ENCODE peak calls at places on chromosomes 4 and X, in eight cellular contexts. One of them, this sample, is unnamed.

GRCh38 chr4:143773998-143774898 is 73.8 kb upstream of the FREM3 start:
- DNase-seq in DND-41: peak
- DNase-seq in GM20000: peak
- DNase-seq in BE2C: peak
- DNase-seq in lung: peak
- DNase-seq in A549: peak
- DNase-seq in endothelial cell: peak
- DNase-seq in GM12865: peak
- DNase-seq in this sample: peak

GRCh38 chrX:47264507-47265173 is 31.8 kb downstream of the USP11 start:
- DNase-seq in DND-41: no peak
- DNase-seq in GM20000: no peak
- DNase-seq in BE2C: no peak
- DNase-seq in lung: no peak
- DNase-seq in A549: peak
- DNase-seq in endothelial cell: no peak
- DNase-seq in GM12865: no peak
- DNase-seq in this sample: no peak

GRCh38 chrX:133921764-133922389 is 63.5 kb downstream of the GPC3 start:
- DNase-seq in DND-41: peak
- DNase-seq in GM20000: peak
- DNase-seq in BE2C: peak
- DNase-seq in lung: peak
- DNase-seq in A549: peak
- DNase-seq in endothelial cell: peak
- DNase-seq in GM12865: peak
- DNase-seq in this sample: peak

GRCh38 chrX:153063315-153063714 is 7.0 kb downstream of the PNMA3 start:
- DNase-seq in DND-41: no peak
- DNase-seq in GM20000: no peak
- DNase-seq in BE2C: no peak
- DNase-seq in lung: no peak
- DNase-seq in A549: no peak
- DNase-seq in endothelial cell: no peak
- DNase-seq in GM12865: no peak
- DNase-seq in this sample: no peak

GRCh38 chr4:3479358-3480101 is 16.4 kb downstream of the DOK7 start:
- DNase-seq in DND-41: no peak
- DNase-seq in GM20000: no peak
- DNase-seq in BE2C: no peak
- DNase-seq in lung: no peak
- DNase-seq in A549: no peak
- DNase-seq in endothelial cell: no peak
- DNase-seq in GM12865: no peak
- DNase-seq in this sample: no peak

GRCh38 chr4:6379787-6380745 is 92.3 kb downstream of the PPP2R2C start:
- DNase-seq in DND-41: no peak
- DNase-seq in GM20000: no peak
- DNase-seq in BE2C: no peak
- DNase-seq in lung: no peak
- DNase-seq in A549: no peak
- DNase-seq in endothelial cell: no peak
- DNase-seq in GM12865: no peak
- DNase-seq in this sample: no peak

GRCh38 chr4:4575284-4576211 is 33.7 kb upstream of the STX18 start:
- DNase-seq in DND-41: no peak
- DNase-seq in GM20000: peak
- DNase-seq in BE2C: peak
- DNase-seq in lung: peak
- DNase-seq in A549: peak
- DNase-seq in endothelial cell: peak
- DNase-seq in GM12865: peak
- DNase-seq in this sample: peak

GRCh38 chr4:123593655-123594054 is 197.1 kb downstream of the SPRY1 start:
- DNase-seq in DND-41: no peak
- DNase-seq in GM20000: no peak
- DNase-seq in BE2C: no peak
- DNase-seq in lung: no peak
- DNase-seq in A549: no peak
- DNase-seq in endothelial cell: no peak
- DNase-seq in GM12865: no peak
- DNase-seq in this sample: no peak

GRCh38 chr4:13399257-13399656 is 84.9 kb downstream of the RAB28 start:
- DNase-seq in DND-41: no peak
- DNase-seq in GM20000: no peak
- DNase-seq in BE2C: no peak
- DNase-seq in lung: no peak
- DNase-seq in A549: no peak
- DNase-seq in endothelial cell: no peak
- DNase-seq in GM12865: no peak
- DNase-seq in this sample: no peak

GRCh38 chr4:94516067-94516466 is 64.3 kb downstream of the PDLIM5 start:
- DNase-seq in DND-41: no peak
- DNase-seq in GM20000: no peak
- DNase-seq in BE2C: no peak
- DNase-seq in lung: no peak
- DNase-seq in A549: peak
- DNase-seq in endothelial cell: no peak
- DNase-seq in GM12865: no peak
- DNase-seq in this sample: no peak

GRCh38 chrX:10579018-10579752 is 41.2 kb downstream of the MID1 start:
- DNase-seq in DND-41: no peak
- DNase-seq in GM20000: no peak
- DNase-seq in BE2C: no peak
- DNase-seq in lung: no peak
- DNase-seq in A549: peak
- DNase-seq in endothelial cell: no peak
- DNase-seq in GM12865: no peak
- DNase-seq in this sample: no peak

GRCh38 chrX:130174051-130174704 is 2.4 kb downstream of the RAB33A start:
- DNase-seq in DND-41: no peak
- DNase-seq in GM20000: no peak
- DNase-seq in BE2C: peak
- DNase-seq in lung: no peak
- DNase-seq in A549: no peak
- DNase-seq in endothelial cell: no peak
- DNase-seq in GM12865: no peak
- DNase-seq in this sample: no peak

GRCh38 chr4:13368262-13368661 is 115.9 kb downstream of the RAB28 start:
- DNase-seq in DND-41: no peak
- DNase-seq in GM20000: no peak
- DNase-seq in BE2C: no peak
- DNase-seq in lung: no peak
- DNase-seq in A549: peak
- DNase-seq in endothelial cell: no peak
- DNase-seq in GM12865: no peak
- DNase-seq in this sample: no peak

GRCh38 chr4:168771251-168771650 is 238.8 kb downstream of the CBR4 start:
- DNase-seq in DND-41: no peak
- DNase-seq in GM20000: no peak
- DNase-seq in BE2C: no peak
- DNase-seq in lung: no peak
- DNase-seq in A549: no peak
- DNase-seq in endothelial cell: no peak
- DNase-seq in GM12865: no peak
- DNase-seq in this sample: no peak

GRCh38 chr4:37216209-37216608 is 28.3 kb upstream of the NWD2 start:
- DNase-seq in DND-41: no peak
- DNase-seq in GM20000: no peak
- DNase-seq in BE2C: no peak
- DNase-seq in lung: no peak
- DNase-seq in A549: no peak
- DNase-seq in endothelial cell: no peak
- DNase-seq in GM12865: no peak
- DNase-seq in this sample: no peak

GRCh38 chrX:9252182-9252581 is 212.7 kb upstream of the TBL1X start:
- DNase-seq in DND-41: no peak
- DNase-seq in GM20000: no peak
- DNase-seq in BE2C: no peak
- DNase-seq in lung: no peak
- DNase-seq in A549: no peak
- DNase-seq in endothelial cell: no peak
- DNase-seq in GM12865: no peak
- DNase-seq in this sample: no peak

GRCh38 chrX:86039625-86040568 is 7.5 kb downstream of the CHM start:
- DNase-seq in DND-41: no peak
- DNase-seq in GM20000: no peak
- DNase-seq in BE2C: no peak
- DNase-seq in lung: no peak
- DNase-seq in A549: no peak
- DNase-seq in endothelial cell: no peak
- DNase-seq in GM12865: no peak
- DNase-seq in this sample: no peak

GRCh38 chrX:19670854-19671620 is 155.7 kb upstream of the MAP3K15 start:
- DNase-seq in DND-41: no peak
- DNase-seq in GM20000: no peak
- DNase-seq in BE2C: no peak
- DNase-seq in lung: no peak
- DNase-seq in A549: peak
- DNase-seq in endothelial cell: no peak
- DNase-seq in GM12865: no peak
- DNase-seq in this sample: no peak

GRCh38 chr4:179624768-179625181 is 2182.5 kb upstream of the AGA start:
- DNase-seq in DND-41: peak
- DNase-seq in GM20000: no peak
- DNase-seq in BE2C: peak
- DNase-seq in lung: no peak
- DNase-seq in A549: no peak
- DNase-seq in endothelial cell: no peak
- DNase-seq in GM12865: peak
- DNase-seq in this sample: no peak

GRCh38 chrX:18885317-18886004 is 98.5 kb downstream of the PHKA2 start:
- DNase-seq in DND-41: no peak
- DNase-seq in GM20000: peak
- DNase-seq in BE2C: no peak
- DNase-seq in lung: no peak
- DNase-seq in A549: no peak
- DNase-seq in endothelial cell: no peak
- DNase-seq in GM12865: peak
- DNase-seq in this sample: no peak

GRCh38 chr4:1523907-1524636 is 117.8 kb upstream of the NKX1-1 start:
- DNase-seq in DND-41: no peak
- DNase-seq in GM20000: no peak
- DNase-seq in BE2C: no peak
- DNase-seq in lung: no peak
- DNase-seq in A549: no peak
- DNase-seq in endothelial cell: no peak
- DNase-seq in GM12865: no peak
- DNase-seq in this sample: no peak

GRCh38 chr4:88646528-88647280 is 50.9 kb downstream of the NAP1L5 start:
- DNase-seq in DND-41: no peak
- DNase-seq in GM20000: no peak
- DNase-seq in BE2C: no peak
- DNase-seq in lung: no peak
- DNase-seq in A549: no peak
- DNase-seq in endothelial cell: no peak
- DNase-seq in GM12865: no peak
- DNase-seq in this sample: no peak

GRCh38 chrX:136067097-136067496 is 80.2 kb upstream of the FHL1 start:
- DNase-seq in DND-41: no peak
- DNase-seq in GM20000: no peak
- DNase-seq in BE2C: no peak
- DNase-seq in lung: no peak
- DNase-seq in A549: no peak
- DNase-seq in endothelial cell: no peak
- DNase-seq in GM12865: no peak
- DNase-seq in this sample: no peak

DNA sequence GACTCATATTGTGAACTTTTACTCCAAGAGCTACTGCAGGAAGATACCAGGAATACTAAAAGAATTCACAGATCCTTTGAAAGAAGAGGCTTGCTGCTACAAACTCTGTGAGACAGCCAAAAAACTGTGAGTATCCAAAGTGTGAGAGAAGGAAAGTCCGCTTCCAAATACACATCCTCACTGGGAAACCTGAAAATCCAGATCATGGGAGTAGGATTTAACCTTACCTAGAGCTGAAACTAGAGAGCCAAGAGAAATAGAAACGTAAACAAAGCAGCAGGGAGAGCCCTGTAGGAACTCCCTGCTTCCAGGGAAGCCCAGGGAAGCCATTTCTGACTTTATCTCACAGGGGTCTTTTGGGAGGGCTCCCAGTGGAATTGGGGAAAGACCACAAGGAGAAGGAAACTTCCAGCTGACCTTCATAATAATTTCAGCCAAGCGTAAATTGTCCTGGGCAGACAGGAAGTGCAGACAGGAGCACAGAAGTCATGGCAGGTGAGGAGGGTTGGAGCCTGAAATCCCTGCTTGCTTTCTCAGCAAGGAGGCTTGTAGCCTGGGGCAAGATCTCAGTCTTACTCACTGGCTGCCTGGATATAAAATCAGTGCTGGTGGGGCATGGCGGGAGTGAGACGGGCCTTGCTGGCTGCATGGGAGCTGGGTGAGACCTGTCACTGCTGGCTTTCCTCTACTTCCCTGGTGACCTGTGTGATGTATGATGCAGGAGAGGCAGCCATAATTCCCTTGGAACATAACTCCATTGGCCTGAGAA is 26.2 kb upstream of the NFKB1 start:
- DNase-seq in DND-41: no peak
- DNase-seq in GM20000: no peak
- DNase-seq in BE2C: no peak
- DNase-seq in lung: no peak
- DNase-seq in A549: no peak
- DNase-seq in endothelial cell: no peak
- DNase-seq in GM12865: no peak
- DNase-seq in this sample: no peak
- TF ChIP-seq CTCF in DND-41: no peak
- TF ChIP-seq CTCF in GM20000: no peak
- TF ChIP-seq CTCF in BE2C: no peak
- TF ChIP-seq CTCF in lung: no peak
- TF ChIP-seq CTCF in A549: no peak
- TF ChIP-seq CTCF in endothelial cell: no peak
- TF ChIP-seq CTCF in GM12865: no peak
- TF ChIP-seq CTCF in this sample: no peak

GRCh38 chrX:2819345-2820130 is 9.2 kb upstream of the GYG2 start:
- DNase-seq in DND-41: no peak
- DNase-seq in GM20000: no peak
- DNase-seq in BE2C: no peak
- DNase-seq in lung: no peak
- DNase-seq in A549: peak
- DNase-seq in endothelial cell: no peak
- DNase-seq in GM12865: peak
- DNase-seq in this sample: peak
- TF ChIP-seq CTCF in DND-41: peak
- TF ChIP-seq CTCF in GM20000: no peak
- TF ChIP-seq CTCF in BE2C: peak
- TF ChIP-seq CTCF in lung: no peak
- TF ChIP-seq CTCF in A549: peak
- TF ChIP-seq CTCF in endothelial cell: no peak
- TF ChIP-seq CTCF in GM12865: peak
- TF ChIP-seq CTCF in this sample: peak

GRCh38 chrX:146109362-146109761 is 291.7 kb downstream of the SLITRK2 start:
- DNase-seq in DND-41: no peak
- DNase-seq in GM20000: no peak
- DNase-seq in BE2C: no peak
- DNase-seq in lung: no peak
- DNase-seq in A549: no peak
- DNase-seq in endothelial cell: no peak
- DNase-seq in GM12865: no peak
- DNase-seq in this sample: no peak
- TF ChIP-seq CTCF in DND-41: no peak
- TF ChIP-seq CTCF in GM20000: no peak
- TF ChIP-seq CTCF in BE2C: no peak
- TF ChIP-seq CTCF in lung: no peak
- TF ChIP-seq CTCF in A549: no peak
- TF ChIP-seq CTCF in endothelial cell: no peak
- TF ChIP-seq CTCF in GM12865: no peak
- TF ChIP-seq CTCF in this sample: no peak

GRCh38 chr4:121421594-121421993 is 40.8 kb upstream of the QRFPR start:
- DNase-seq in DND-41: no peak
- DNase-seq in GM20000: no peak
- DNase-seq in BE2C: no peak
- DNase-seq in lung: no peak
- DNase-seq in A549: no peak
- DNase-seq in endothelial cell: no peak
- DNase-seq in GM12865: peak
- DNase-seq in this sample: no peak
- TF ChIP-seq CTCF in DND-41: peak
- TF ChIP-seq CTCF in GM20000: no peak
- TF ChIP-seq CTCF in BE2C: no peak
- TF ChIP-seq CTCF in lung: no peak
- TF ChIP-seq CTCF in A549: peak
- TF ChIP-seq CTCF in endothelial cell: peak
- TF ChIP-seq CTCF in GM12865: peak
- TF ChIP-seq CTCF in this sample: peak

This sample was measured in GM13976.